ENCODE peak calls at places on chromosomes 4 and X, in five cellular contexts. P, F, N, X and Y are unnamed samples.

GRCh38 chrX:124230573-124231300 is 101.7 kb upstream of the TEX13D start:
- DNase-seq in X (no peak), P (no peak), N (no peak), F (no peak), Y (no peak)

GRCh38 chr4:12633058-12633651 is 851.0 kb downstream of the RAB28 start:
- DNase-seq in F (peak), N (peak), P (peak), X (peak), Y (peak)

GRCh38 chrX:38803286-38803608 is 2.0 kb downstream of the MID1IP1 start:
- DNase-seq in X (no peak), P (no peak), N (no peak), F (no peak), Y (no peak)

GRCh38 chrX:132463411-132463810 is 25.4 kb downstream of the MBNL3 start:
- DNase-seq in F (peak), X (no peak), P (no peak), N (no peak), Y (no peak)

GRCh38 chr4:38109896-38110295 is 149.7 kb downstream of the PTTG2 start:
- DNase-seq in N (no peak), F (no peak), P (no peak), X (no peak), Y (no peak)

GRCh38 chr4:5742388-5742787 is 31.4 kb downstream of the EVC start:
- DNase-seq in F (no peak), N (no peak), X (no peak), P (no peak), Y (no peak)

GRCh38 chr4:150354214-150354796 is 227.6 kb upstream of the MAB21L2 start:
- DNase-seq in F (no peak), X (no peak), N (no peak), P (no peak), Y (no peak)

GRCh38 chr4:95546866-95547707 is 1.7 kb downstream of the UNC5C start:
- DNase-seq in P (no peak), X (no peak), N (no peak), F (no peak), Y (no peak)

GRCh38 chr4:14334166-14334565 is 668.1 kb upstream of the CPEB2 start:
- DNase-seq in P (no peak), X (no peak), F (no peak), N (peak), Y (no peak)

GRCh38 chr4:184420881-184421416 is 53.4 kb downstream of the IRF2 start:
- DNase-seq in N (no peak), F (no peak), P (no peak), X (no peak), Y (no peak)

GRCh38 chr4:58502839-58503238 is 1392.7 kb upstream of the IGFBP7 start:
- DNase-seq in P (no peak), N (no peak), F (no peak), X (no peak), Y (no peak)

GRCh38 chr4:151573945-151574344 is 165.0 kb downstream of the FHIP1A start:
- DNase-seq in P (no peak), N (no peak), X (no peak), F (peak), Y (peak)

GRCh38 chr4:121256887-121257426 is 92.8 kb upstream of the TNIP3 start:
- DNase-seq in P (no peak), X (no peak), N (no peak), F (peak), Y (no peak)

GRCh38 chr4:1471443-1472147 is 65.4 kb upstream of the NKX1-1 start:
- DNase-seq in N (no peak), P (no peak), X (no peak), F (no peak), Y (no peak)

GRCh38 chr4:101126044-101126443 is 221.3 kb downstream of the PPP3CA start:
- DNase-seq in X (no peak), P (no peak), F (peak), N (peak), Y (peak)

GRCh38 chr4:24594887-24595286 is 10.5 kb upstream of the DHX15 start:
- DNase-seq in P (no peak), N (peak), F (no peak), X (no peak), Y (no peak)

GRCh38 chr4:84639143-84639542 is 56.2 kb downstream of the CDS1 start:
- DNase-seq in P (no peak), N (no peak), F (no peak), X (no peak), Y (no peak)

GRCh38 chr4:11801466-11802446 is 373.1 kb upstream of the HS3ST1 start:
- DNase-seq in F (no peak), N (no peak), X (no peak), P (no peak), Y (no peak)

GRCh38 chr4:177107288-177107901 is 202.3 kb upstream of the NEIL3 start:
- DNase-seq in X (no peak), N (peak), F (peak), P (no peak), Y (peak)

GRCh38 chr4:139207247-139207646 is 30.2 kb upstream of the ELF2 start:
- DNase-seq in P (no peak), F (no peak), N (no peak), X (no peak), Y (no peak)

GRCh38 chr4:69057620-69058409 is 38.5 kb upstream of the UGT2B7 start:
- DNase-seq in X (no peak), N (no peak), P (no peak), F (no peak), Y (no peak)

GRCh38 chr4:36343501-36343900 is 62.1 kb downstream of the DTHD1 start:
- DNase-seq in X (no peak), F (no peak), P (no peak), N (no peak), Y (no peak)

GRCh38 chr4:25919676-25920075 is 5.7 kb downstream of the SMIM20 start:
- DNase-seq in X (no peak), F (no peak), P (no peak), N (no peak), Y (no peak)

GRCh38 chr4:11585506-11585905 is 156.8 kb upstream of the HS3ST1 start:
- DNase-seq in X (no peak), F (peak), P (no peak), N (no peak), Y (no peak)

GRCh38 chr4:41751325-41752061 is 3.0 kb upstream of the PHOX2B start:
- DNase-seq in F (no peak), N (no peak), P (no peak), X (no peak), Y (no peak)

GRCh38 chr4:41538887-41539498 is 1.0 kb downstream of the LIMCH1 start:
- DNase-seq in X (no peak), F (no peak), N (no peak), P (no peak), Y (no peak)

GRCh38 chr4:57425610-57426009 is 315.4 kb upstream of the IGFBP7 start:
- DNase-seq in X (no peak), N (no peak), P (no peak), F (peak), Y (no peak)

GRCh38 chrX:131675596-131676194 is 131.8 kb downstream of the OR13H1 start:
- DNase-seq in X (no peak), F (peak), P (no peak), N (no peak), Y (peak)

GRCh38 chrX:87299563-87300160 is 217.9 kb upstream of the KLHL4 start:
- DNase-seq in X (no peak), N (no peak), P (no peak), F (peak), Y (no peak)

GRCh38 chrX:101171883-101172400 is 47.6 kb upstream of the DRP2 start:
- DNase-seq in F (peak), P (no peak), X (no peak), N (no peak), Y (no peak)

GRCh38 chr4:2271279-2272025 is 9.5 kb upstream of the MXD4 start:
- DNase-seq in P (no peak), N (no peak), X (no peak), F (no peak), Y (no peak)